ENCODE peak calls at places on chromosome 10, in five cellular contexts. L is RWPE1, P is brain microvascular endothelial cell, W is nephron progenitor cell, Y is SK-N-SH. M is an unnamed sample.

GRCh38 chr10:4843525-4844180 is 17.6 kb downstream of the AKR1E2 start:
- DNase-seq in Y (no peak), L (no peak), W (no peak), P (no peak), M (no peak)

GRCh38 chr10:26697922-26698608 is 564 bp downstream of the PDSS1 start:
- DNase-seq in W (peak; percentile 7), L (peak; percentile 21), P (no peak), Y (peak; percentile 44), M (peak; percentile 25)

GRCh38 chr10:126872768-126873167 is 32.5 kb upstream of the DOCK1 start:
- DNase-seq in L (no peak), Y (no peak), W (no peak), P (peak; percentile 7), M (no peak)

GRCh38 chr10:45034301-45034700 is 33.6 kb downstream of the ZNF22 start:
- DNase-seq in W (no peak), P (peak; percentile 5), L (no peak), Y (no peak), M (peak; percentile 14)

GRCh38 chr10:2981361-2981801 is 86.0 kb upstream of the PFKP start:
- DNase-seq in Y (no peak), L (no peak), P (no peak), W (no peak), M (no peak)

GRCh38 chr10:74189999-74190421 is 39.0 kb downstream of the ADK start:
- DNase-seq in P (peak; percentile 80), Y (no peak), L (peak; percentile 77), W (no peak), M (peak; percentile 94)

GRCh38 chr10:11875499-11876281 is 52.5 kb downstream of the PROSER2 start:
- DNase-seq in L (peak; percentile 95), P (peak; percentile 79), Y (no peak), W (no peak), M (peak; percentile 96)

GRCh38 chr10:15485684-15486316 is 114.7 kb upstream of the FAM171A1 start:
- DNase-seq in Y (no peak), W (no peak), L (no peak), P (peak; percentile 69), M (peak; percentile 16)

GRCh38 chr10:131127610-131128009 is 183.9 kb downstream of the TCERG1L start:
- DNase-seq in Y (peak; percentile 48), P (no peak), W (no peak), L (no peak), M (no peak)

GRCh38 chr10:11658801-11659368 is 47.4 kb upstream of the USP6NL start:
- DNase-seq in W (no peak), Y (no peak), L (no peak), P (no peak), M (no peak)

GRCh38 chr10:1009071-1009494 is 16.6 kb downstream of the IDI2 start:
- DNase-seq in Y (peak; percentile 91), W (no peak), L (no peak), P (no peak), M (no peak)

GRCh38 chr10:121734517-121735137 is 136.4 kb upstream of the FGFR2 start:
- DNase-seq in Y (peak; percentile 70), L (peak; percentile 55), P (no peak), W (peak; percentile 30), M (peak; percentile 57)

GRCh38 chr10:13567030-13567429 is 19.7 kb upstream of the PRPF18 start:
- DNase-seq in W (no peak), Y (no peak), P (no peak), L (no peak), M (peak; percentile 63)

GRCh38 chr10:71731791-71732190 is 12.2 kb upstream of the C10orf105 start:
- DNase-seq in Y (no peak), L (no peak), P (no peak), W (no peak), M (no peak)

GRCh38 chr10:1217661-1218060 is 161.5 kb downstream of the WDR37 start:
- DNase-seq in Y (no peak), L (no peak), W (no peak), P (no peak), M (no peak)

GRCh38 chr10:117796394-117796793 is 250.3 kb downstream of the RAB11FIP2 start:
- DNase-seq in P (no peak), W (no peak), L (no peak), Y (no peak), M (no peak)

GRCh38 chr10:117801691-117802090 is 245.1 kb downstream of the RAB11FIP2 start:
- DNase-seq in W (no peak), Y (no peak), L (no peak), P (no peak), M (peak; percentile 25)

GRCh38 chr10:117792214-117792613 is 249.7 kb downstream of the EMX2 start:
- DNase-seq in P (no peak), W (no peak), Y (no peak), L (no peak), M (no peak)

GRCh38 chr10:117797286-117797685 is 249.5 kb downstream of the RAB11FIP2 start:
- DNase-seq in L (no peak), P (no peak), Y (no peak), W (no peak), M (no peak)
- TF ChIP-seq CTCF in L (no peak), P (no peak), Y (no peak), W (no peak), M (no peak)

DNA sequence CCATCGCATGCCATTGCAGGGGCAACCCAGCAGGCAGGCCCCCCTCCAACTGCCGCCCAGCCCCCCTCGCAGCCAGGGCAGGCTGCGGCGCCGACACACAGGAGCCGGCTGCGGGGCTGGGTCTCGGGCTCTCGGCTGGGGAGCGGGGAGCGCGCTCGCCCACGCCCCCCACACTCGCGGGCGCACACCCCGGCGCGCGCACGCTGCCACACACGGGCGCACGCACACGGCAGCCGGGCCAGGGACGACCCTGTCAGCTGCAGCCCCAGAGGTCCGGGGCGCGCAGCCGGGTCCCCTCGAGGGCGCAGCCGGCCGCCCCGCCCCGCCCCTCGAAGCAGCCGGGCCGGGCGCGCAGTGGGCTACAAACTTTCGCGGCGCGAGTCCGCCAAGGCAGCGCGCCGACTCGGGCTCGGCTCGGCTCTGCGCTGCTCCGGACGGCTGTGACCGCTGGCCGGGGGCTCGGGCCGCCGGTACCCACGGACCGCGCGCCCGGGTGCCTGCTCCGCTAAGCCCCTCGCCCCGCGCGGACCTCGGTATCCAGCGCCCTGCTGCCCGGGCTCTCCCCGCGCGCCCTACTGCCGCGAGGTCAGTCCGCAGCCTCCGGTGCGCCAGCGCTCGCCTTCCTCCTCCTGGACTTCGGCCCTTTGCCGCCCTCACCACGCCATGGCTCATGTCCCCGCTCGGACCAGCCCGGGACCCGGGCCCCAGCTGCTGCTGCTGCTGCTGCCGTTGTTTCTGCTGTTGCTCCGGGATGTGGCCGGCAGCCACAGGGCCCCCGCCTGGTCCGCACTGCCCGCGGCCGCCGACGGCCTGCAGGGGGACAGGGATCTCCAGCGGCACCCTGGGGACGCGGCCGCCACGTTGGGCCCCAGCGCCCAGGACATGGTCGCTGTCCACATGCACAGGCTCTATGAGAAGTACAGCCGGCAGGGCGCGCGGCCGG is at the start of gene GDF10:
- DNase-seq in P (no peak), L (no peak), Y (peak; percentile 73), W (peak; percentile 71), M (no peak)
- TF ChIP-seq CTCF in P (no peak), L (no peak), Y (no peak), W (no peak), M (no peak)

GRCh38 chr10:93074597-93075368 is 1.1 kb downstream of the CYP26A1 start:
- DNase-seq in P (no peak), Y (peak; percentile 57), L (no peak), W (peak; percentile 56), M (no peak)

GRCh38 chr10:93073539-93074136 is at the start of gene CYP26A1:
- DNase-seq in P (no peak), Y (peak; percentile 64), W (peak; percentile 46), L (no peak), M (no peak)

GRCh38 chr10:93075369-93076221 is 1.9 kb downstream of the CYP26A1 start:
- DNase-seq in Y (no peak), L (no peak), P (no peak), W (no peak), M (no peak)

GRCh38 chr10:93072713-93073538 is 767 bp upstream of the CYP26A1 start:
- DNase-seq in L (no peak), W (no peak), Y (peak; percentile 42), P (no peak), M (no peak)

DNA sequence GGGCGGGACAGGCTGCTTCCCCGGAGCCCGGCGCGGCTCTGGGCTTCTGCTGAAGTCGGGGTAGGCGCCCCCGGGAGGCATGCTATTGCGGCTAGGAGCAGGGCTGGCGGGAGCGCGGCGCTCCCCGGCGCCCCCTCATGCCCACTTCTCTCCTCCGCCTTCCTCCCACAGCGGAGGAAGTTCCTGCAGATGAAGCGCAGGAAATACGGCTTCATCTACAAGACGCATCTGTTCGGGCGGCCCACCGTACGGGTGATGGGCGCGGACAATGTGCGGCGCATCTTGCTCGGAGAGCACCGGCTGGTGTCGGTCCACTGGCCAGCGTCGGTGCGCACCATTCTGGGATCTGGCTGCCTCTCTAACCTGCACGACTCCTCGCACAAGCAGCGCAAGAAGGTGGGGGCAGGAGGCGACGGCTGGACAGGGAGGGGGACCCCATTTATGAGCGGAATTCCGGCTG is 474 bp downstream of the CYP26A1 start:
- DNase-seq in Y (peak; percentile 71), W (peak; percentile 53), P (no peak), L (no peak), M (no peak)
- TF ChIP-seq CTCF in Y (no peak), W (no peak), P (peak; percentile 29), L (no peak), M (no peak)

DNA sequence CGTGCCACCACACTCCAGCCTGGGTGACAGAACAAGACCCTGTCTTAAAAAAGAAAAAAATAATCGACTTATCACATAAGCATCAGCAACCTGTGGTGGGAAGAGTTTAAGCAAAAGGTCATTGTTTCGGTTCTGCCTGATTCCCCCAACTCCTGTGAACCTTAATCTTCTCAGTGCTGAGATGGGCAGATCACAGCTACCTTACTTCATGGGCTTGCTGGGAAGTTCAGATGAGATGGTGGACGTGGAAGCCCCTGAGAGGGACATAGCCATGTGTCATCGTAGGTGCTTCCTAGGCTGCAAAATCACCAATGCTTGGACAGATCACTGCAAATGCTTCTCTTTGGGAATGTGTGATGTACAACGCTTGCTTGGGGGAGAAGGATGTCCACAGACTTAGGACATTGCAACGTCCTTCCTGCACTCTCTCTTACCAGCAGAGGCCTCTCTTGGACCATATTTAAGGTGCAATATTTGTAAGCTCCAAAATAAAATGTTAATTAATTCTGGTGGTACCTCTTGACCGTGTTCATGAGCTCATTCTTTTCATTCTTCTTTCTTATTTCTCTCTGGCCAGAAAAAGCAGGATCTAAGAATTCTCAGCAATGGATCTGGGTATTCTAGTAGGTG is 8.6 kb downstream of the GJD4 start:
- DNase-seq in L (no peak), W (no peak), Y (no peak), P (peak; percentile 28), M (peak; percentile 32)
- TF ChIP-seq CTCF in L (peak; percentile 13), W (no peak), Y (peak; percentile 67), P (peak; percentile 76), M (peak; percentile 63)

GRCh38 chr10:128695326-128695725 is 569.1 kb upstream of the MKI67 start:
- DNase-seq in W (no peak), L (no peak), P (no peak), Y (no peak), M (no peak)
- TF ChIP-seq CTCF in W (no peak), L (no peak), P (no peak), Y (no peak), M (no peak)

GRCh38 chr10:36157486-36157885 is 515.4 kb upstream of the FZD8 start:
- DNase-seq in L (no peak), Y (no peak), W (no peak), P (no peak), M (no peak)
- TF ChIP-seq CTCF in L (no peak), Y (no peak), W (no peak), P (no peak), M (no peak)

GRCh38 chr10:22617516-22617915 is 96.9 kb downstream of the PIP4K2A start:
- DNase-seq in W (no peak), Y (no peak), P (no peak), L (no peak), M (no peak)
- TF ChIP-seq CTCF in W (no peak), Y (peak; percentile 40), P (peak; percentile 24), L (no peak), M (no peak)

M was measured in MCF 10A.